ENCODE peak calls at places on chromosomes 4 and X, in eight cellular contexts. W is EH; Q is T-helper 17 cell; H is DMS 273 treated with DMSO at 0.1 percent for 48 hours; B is erythroblast; V is activated T-cell treated with anti-CD3 and anti-CD28 coated beads for 24 hours; R is effector memory CD4-positive, alpha-beta T cell; F is T-helper 2 cell. S is an unnamed sample.

GRCh38 chr4:145090370-145090769 is 7.6 kb downstream of the ANAPC10 start:
- DNase-seq in B (no peak), V (no peak), W (no peak), F (no peak), H (no peak), Q (no peak), R (no peak), S (no peak)

GRCh38 chrX:133323450-133323849 is 91.8 kb downstream of the GPC4 start:
- DNase-seq in B (no peak), F (no peak), Q (no peak), V (no peak), H (no peak), R (no peak), W (no peak), S (no peak)

GRCh38 chr4:114599231-114600065 is 841 bp downstream of the UGT8 start:
- DNase-seq in W (no peak), B (no peak), V (no peak), F (no peak), H (no peak), R (no peak), Q (no peak), S (peak)

GRCh38 chrX:22343192-22343591 is 70.5 kb downstream of the CBLL2 start:
- DNase-seq in B (no peak), V (no peak), Q (no peak), H (no peak), W (no peak), F (no peak), R (no peak), S (no peak)

GRCh38 chr4:186701273-186701672 is 22.4 kb downstream of the FAT1 start:
- DNase-seq in B (no peak), H (no peak), F (no peak), Q (no peak), W (peak), R (no peak), V (no peak), S (no peak)

GRCh38 chrX:43734444-43734843 is 78.3 kb downstream of the MAOA start:
- DNase-seq in R (no peak), W (no peak), Q (no peak), V (no peak), B (no peak), F (no peak), H (no peak), S (no peak)

GRCh38 chrX:15188039-15188438 is 81.8 kb downstream of the ASB9 start:
- DNase-seq in Q (no peak), F (no peak), R (no peak), V (no peak), W (no peak), H (no peak), B (no peak), S (no peak)

GRCh38 chrX:136767104-136767941 is 13.4 kb downstream of the ARHGEF6 start:
- DNase-seq in Q (peak), W (peak), B (peak), H (peak), V (peak), F (peak), R (peak), S (peak)

GRCh38 chr4:2867758-2868491 is 24.3 kb downstream of the ADD1 start:
- DNase-seq in W (peak), Q (no peak), B (peak), V (no peak), R (no peak), F (no peak), H (peak), S (peak)

GRCh38 chr4:139918994-139919393 is 235.0 kb downstream of the MAML3 start:
- DNase-seq in H (no peak), F (no peak), R (no peak), W (peak), B (no peak), V (no peak), Q (no peak), S (no peak)

GRCh38 chrX:23884427-23885024 is 23.2 kb downstream of the APOO start:
- DNase-seq in B (peak), V (no peak), W (peak), R (no peak), F (no peak), H (no peak), Q (no peak), S (peak)

GRCh38 chr4:92825186-92825715 is 521.5 kb downstream of the GRID2 start:
- DNase-seq in R (no peak), W (no peak), V (no peak), H (no peak), Q (no peak), F (no peak), B (no peak), S (no peak)

GRCh38 chr4:111016416-111016815 is 393.5 kb upstream of the PITX2 start:
- DNase-seq in W (no peak), R (no peak), F (no peak), Q (no peak), B (no peak), V (no peak), H (no peak), S (no peak)

GRCh38 chr4:152014280-152014679 is 253.5 kb upstream of the GATB start:
- DNase-seq in F (no peak), Q (no peak), B (peak), W (no peak), H (no peak), V (peak), R (no peak), S (no peak)

GRCh38 chrX:110851780-110852179 is 56.2 kb upstream of the CHRDL1 start:
- DNase-seq in B (peak), W (peak), R (no peak), F (no peak), Q (no peak), H (no peak), V (no peak), S (peak)

GRCh38 chrX:135522132-135522530 is 1.7 kb downstream of the INTS6L start:
- DNase-seq in W (no peak), B (peak), Q (no peak), H (no peak), R (no peak), F (no peak), V (no peak), S (no peak)

GRCh38 chrX:110853610-110854009 is 58.0 kb upstream of the CHRDL1 start:
- DNase-seq in W (peak), R (no peak), B (peak), V (no peak), Q (no peak), H (peak), F (no peak), S (no peak)

GRCh38 chr4:128660361-128660964 is 149.0 kb upstream of the JADE1 start:
- DNase-seq in B (no peak), Q (no peak), F (no peak), R (no peak), W (peak), V (no peak), H (no peak), S (no peak)

GRCh38 chrX:42577936-42578335 is 200.0 kb downstream of the PPP1R2C start:
- DNase-seq in R (no peak), B (no peak), H (no peak), Q (no peak), W (peak), V (no peak), F (no peak), S (no peak)

GRCh38 chr4:71602271-71602890 is 181.5 kb downstream of the GC start:
- DNase-seq in Q (no peak), F (no peak), B (no peak), V (no peak), H (no peak), W (peak), R (no peak), S (no peak)

GRCh38 chr4:108743021-108743420 is 19.8 kb downstream of the ETNPPL start:
- DNase-seq in F (no peak), Q (no peak), B (no peak), V (no peak), W (no peak), H (no peak), R (no peak), S (no peak)

GRCh38 chrX:9339603-9340569 is 125.0 kb upstream of the TBL1X start:
- DNase-seq in R (no peak), F (no peak), H (no peak), W (peak), Q (no peak), V (no peak), B (peak), S (no peak)

GRCh38 chrX:124736553-124737240 is 390.3 kb downstream of the SH2D1A start:
- DNase-seq in B (no peak), Q (peak), H (no peak), R (peak), V (peak), W (no peak), F (peak), S (no peak)

GRCh38 chr4:20809796-20810195 is 109.5 kb downstream of the PACRGL start:
- DNase-seq in V (no peak), Q (no peak), R (no peak), H (no peak), F (no peak), B (no peak), W (no peak), S (no peak)

GRCh38 chr4:22466582-22466981 is 49.3 kb downstream of the ADGRA3 start:
- DNase-seq in V (no peak), Q (no peak), W (no peak), F (no peak), B (no peak), H (no peak), R (no peak), S (no peak)

GRCh38 chr4:150874386-150875226 is 140.5 kb downstream of the LRBA start:
- DNase-seq in H (no peak), F (no peak), W (no peak), R (no peak), B (no peak), V (no peak), Q (no peak), S (no peak)

GRCh38 chrX:46686003-46686645 is 72.8 kb downstream of the SLC9A7 start:
- DNase-seq in F (no peak), H (no peak), V (peak), B (peak), W (peak), R (no peak), Q (no peak), S (peak)

GRCh38 chrX:111338095-111338698 is 67.9 kb upstream of the CAPN6 start:
- DNase-seq in W (no peak), B (no peak), R (no peak), Q (no peak), H (no peak), F (no peak), V (no peak), S (no peak)

GRCh38 chrX:124045109-124045508 is 83.6 kb downstream of the STAG2 start:
- DNase-seq in B (no peak), W (no peak), F (no peak), V (no peak), Q (no peak), H (no peak), R (no peak), S (no peak)

GRCh38 chr4:26992657-26993361 is 132.2 kb downstream of the STIM2 start:
- DNase-seq in F (no peak), V (peak), R (no peak), H (no peak), Q (no peak), W (no peak), B (peak), S (no peak)

GRCh38 chrX:134184936-134185335 is 52.0 kb upstream of the CCDC160 start:
- DNase-seq in H (no peak), B (no peak), W (no peak), V (no peak), R (no peak), F (no peak), Q (no peak), S (no peak)

GRCh38 chr4:91113130-91113706 is 986.0 kb downstream of the CCSER1 start:
- DNase-seq in B (peak), V (no peak), R (no peak), W (no peak), H (no peak), Q (no peak), F (no peak), S (peak)

GRCh38 chr4:8905236-8905772 is 33.7 kb upstream of the HMX1 start:
- DNase-seq in V (no peak), F (no peak), W (no peak), R (no peak), Q (peak), H (no peak), B (no peak), S (no peak)

GRCh38 chr4:138668309-138668708 is 347.3 kb upstream of the NOCT start:
- DNase-seq in H (no peak), W (no peak), F (no peak), R (no peak), V (no peak), Q (no peak), B (no peak), S (no peak)

GRCh38 chrX:154142950-154143745 is 895 bp upstream of the OPN1LW start:
- DNase-seq in H (no peak), R (no peak), F (no peak), B (no peak), Q (no peak), V (no peak), W (no peak), S (no peak)

GRCh38 chrX:21738145-21738949 is 19.6 kb downstream of the SMPX start:
- DNase-seq in Q (no peak), W (no peak), V (no peak), B (no peak), H (peak), F (no peak), R (no peak), S (no peak)